ENCODE peak calls at places on chromosome 1, in eight cellular contexts. K is neural progenitor cell; M is mucosa of descending colon; C is thyroid gland; R is glutamatergic neuron; E is GM13977; H is cardiac muscle cell; D is CD8-positive, alpha-beta T cell. Y is an unnamed sample.

GRCh38 chr1:206112600-206113301 is 4.4 kb downstream of the AVPR1B start:
- DNase-seq in E (no peak), C (peak; percentile 80), D (no peak), H (no peak), M (peak; percentile 69), R (no peak), K (no peak), Y (no peak)

GRCh38 chr1:38029725-38030511 is 16.7 kb downstream of the POU3F1 start:
- DNase-seq in K (no peak), H (peak; percentile 75), M (peak; percentile 26), R (no peak), D (peak; percentile 53), E (peak; percentile 77), C (no peak), Y (no peak)

GRCh38 chr1:59367269-59368006 is 70.5 kb downstream of the FGGY start:
- DNase-seq in D (no peak), R (no peak), H (peak; percentile 98), M (peak; percentile 36), C (peak; percentile 42), E (no peak), K (peak; percentile 34), Y (peak; percentile 86)

GRCh38 chr1:60958001-60958400 is 124.4 kb upstream of the NFIA start:
- DNase-seq in E (no peak), C (no peak), M (no peak), K (no peak), R (no peak), D (no peak), H (no peak), Y (no peak)

GRCh38 chr1:226371866-226372490 is 35.9 kb downstream of the PARP1 start:
- DNase-seq in E (no peak), C (no peak), M (no peak), K (no peak), R (no peak), H (no peak), D (no peak), Y (no peak)

GRCh38 chr1:110765640-110766335 is 91.0 kb upstream of the KCNA3 start:
- DNase-seq in E (peak; percentile 61), H (peak; percentile 76), M (peak; percentile 17), C (peak; percentile 21), D (peak; percentile 52), K (peak; percentile 64), R (no peak), Y (peak; percentile 6)

GRCh38 chr1:101284021-101284420 is 47.2 kb downstream of the S1PR1 start:
- DNase-seq in R (no peak), K (peak; percentile 47), H (no peak), C (no peak), M (no peak), E (no peak), D (peak; percentile 55), Y (no peak)

GRCh38 chr1:60847855-60848582 is 234.3 kb upstream of the NFIA start:
- DNase-seq in E (no peak), C (no peak), D (no peak), K (no peak), H (no peak), R (no peak), M (no peak), Y (no peak)

GRCh38 chr1:27970401-27970800 is 10.6 kb downstream of the XKR8 start:
- DNase-seq in H (peak; percentile 78), K (no peak), M (no peak), R (no peak), C (no peak), E (no peak), D (no peak), Y (peak; percentile 73)

GRCh38 chr1:15151377-15151806 is 2.2 kb upstream of the TMEM51 start:
- DNase-seq in D (no peak), M (no peak), R (no peak), H (no peak), E (no peak), K (peak; percentile 31), C (no peak), Y (no peak)

GRCh38 chr1:31013187-31013864 is 52.2 kb downstream of the PUM1 start:
- DNase-seq in E (peak; percentile 37), M (no peak), K (no peak), C (no peak), H (peak; percentile 42), D (no peak), R (no peak), Y (no peak)

GRCh38 chr1:119260504-119260903 is 108.1 kb upstream of the HAO2 start:
- DNase-seq in H (no peak), K (no peak), M (no peak), R (no peak), D (no peak), C (no peak), E (no peak), Y (no peak)

GRCh38 chr1:114338491-114338890 is 172.5 kb downstream of the TRIM33 start:
- DNase-seq in D (no peak), C (no peak), R (no peak), H (no peak), E (no peak), M (no peak), K (no peak), Y (no peak)

GRCh38 chr1:211532086-211532439 is 40.1 kb upstream of the RD3 start:
- DNase-seq in E (no peak), R (no peak), D (no peak), K (no peak), M (no peak), H (no peak), C (no peak), Y (no peak)

GRCh38 chr1:162878000-162878596 is 17.1 kb upstream of the CCDC190 start:
- DNase-seq in R (peak; percentile 79), E (peak; percentile 12), C (peak; percentile 52), M (peak; percentile 65), D (no peak), K (peak; percentile 73), H (peak; percentile 90), Y (peak; percentile 72)

GRCh38 chr1:166698771-166699170 is 140.5 kb upstream of the POGK start:
- DNase-seq in E (no peak), C (no peak), R (no peak), H (no peak), K (no peak), M (no peak), D (no peak), Y (no peak)

GRCh38 chr1:224353975-224354930 is 2.4 kb upstream of the CNIH4 start:
- DNase-seq in E (no peak), D (no peak), C (no peak), R (no peak), H (no peak), M (no peak), K (no peak), Y (no peak)

GRCh38 chr1:223341111-223341510 is 22.9 kb downstream of the SUSD4 start:
- DNase-seq in K (no peak), M (no peak), C (peak; percentile 22), D (no peak), H (peak; percentile 35), E (no peak), R (peak; percentile 69), Y (no peak)

DNA sequence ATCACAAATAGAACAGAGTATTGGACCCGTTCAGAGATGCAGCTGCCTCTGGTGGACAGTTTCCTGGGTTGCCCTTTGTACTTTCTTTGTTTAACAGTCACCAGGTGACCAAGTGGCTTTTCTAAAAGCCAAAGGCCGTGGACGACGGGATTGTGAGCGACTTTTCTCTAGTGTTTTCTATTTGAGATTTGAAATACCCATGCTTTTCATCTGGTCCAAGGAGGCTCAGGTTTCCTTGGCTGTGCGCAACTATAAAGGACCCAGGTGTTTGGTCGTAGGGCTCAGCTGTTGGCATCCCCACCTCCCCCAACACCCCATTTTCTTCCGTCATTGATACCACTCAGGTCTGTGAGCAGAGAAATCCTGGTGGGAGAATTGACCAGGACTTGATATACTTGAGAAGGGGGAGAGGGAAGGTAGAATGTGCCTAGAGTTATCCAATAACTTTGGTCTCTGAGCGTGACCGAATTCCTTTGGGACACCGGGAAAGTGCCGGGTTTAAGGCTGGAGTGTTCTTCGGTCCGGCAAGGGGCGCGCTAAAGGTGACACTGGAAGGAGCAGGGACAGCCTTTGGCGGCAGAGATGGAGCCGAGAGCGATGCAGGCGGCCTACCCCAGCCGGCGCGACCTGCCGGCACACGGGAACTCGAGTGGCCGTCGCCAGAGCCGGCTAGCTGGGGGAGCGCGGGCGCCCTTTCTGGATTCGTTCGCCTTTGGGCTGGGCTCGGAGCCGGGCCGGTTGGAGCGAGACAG is 83.4 kb upstream of the BMP8A start:
- DNase-seq in H (no peak), D (no peak), M (peak; percentile 34), C (peak; percentile 41), R (no peak), E (no peak), K (peak; percentile 52), Y (no peak)
- TF ChIP-seq CTCF in H (no peak), D (no peak), M (no peak), C (no peak), R (no peak), E (no peak), K (peak; percentile 24), Y (no peak)

GRCh38 chr1:183246436-183246835 is 60.4 kb downstream of the LAMC2 start:
- DNase-seq in H (no peak), D (no peak), M (no peak), R (no peak), K (no peak), E (no peak), C (no peak), Y (no peak)

GRCh38 chr1:183245366-183245765 is 59.3 kb downstream of the LAMC2 start:
- DNase-seq in H (no peak), M (no peak), C (no peak), K (no peak), D (no peak), E (no peak), R (no peak), Y (no peak)

GRCh38 chr1:183247484-183247883 is 61.4 kb downstream of the LAMC2 start:
- DNase-seq in H (no peak), R (no peak), E (no peak), D (no peak), K (no peak), C (no peak), M (no peak), Y (no peak)

GRCh38 chr1:183247931-183248330 is 61.9 kb downstream of the LAMC2 start:
- DNase-seq in K (no peak), H (no peak), C (no peak), M (no peak), R (no peak), E (no peak), D (no peak), Y (no peak)

GRCh38 chr1:183247066-183247465 is 61.0 kb downstream of the LAMC2 start:
- DNase-seq in R (no peak), E (no peak), K (no peak), H (no peak), C (no peak), M (no peak), D (no peak), Y (no peak)
- TF ChIP-seq CTCF in R (no peak), E (no peak), K (no peak), H (no peak), C (no peak), M (no peak), D (no peak), Y (no peak)

GRCh38 chr1:171869097-171869496 is 27.8 kb downstream of the DNM3 start:
- DNase-seq in M (no peak), E (no peak), H (peak; percentile 8), C (peak; percentile 50), R (no peak), K (no peak), D (no peak), Y (no peak)
- TF ChIP-seq CTCF in M (no peak), E (no peak), H (no peak), C (no peak), R (no peak), K (no peak), D (no peak), Y (no peak)

DNA sequence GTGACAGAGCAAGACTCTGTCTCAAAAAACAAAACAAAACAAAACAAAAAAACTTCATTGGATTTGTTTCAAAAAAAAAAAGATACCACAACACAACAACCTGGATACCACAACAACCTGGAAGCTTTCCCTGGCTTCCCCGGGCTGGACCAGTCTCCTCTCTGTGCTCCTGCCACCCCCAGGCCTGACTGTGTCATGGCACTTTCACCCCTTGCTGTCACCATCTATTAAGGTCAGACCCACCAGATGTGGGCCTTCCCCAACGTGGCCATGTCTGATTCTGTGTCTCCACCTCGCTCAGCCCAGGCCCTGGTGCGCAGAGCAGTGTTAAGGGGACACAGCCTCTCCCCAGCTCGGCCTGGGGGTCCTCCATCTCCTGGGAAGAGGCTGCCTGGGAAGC is 28.3 kb upstream of the ACOT11 start:
- DNase-seq in H (no peak), C (no peak), R (no peak), K (peak; percentile 57), E (no peak), M (peak; percentile 17), D (no peak), Y (no peak)
- TF ChIP-seq CTCF in H (no peak), C (no peak), R (no peak), K (peak; percentile 45), E (peak; percentile 29), M (no peak), D (no peak), Y (no peak)

Y was measured in astrocyte of the cerebellum.